ENCODE peak calls at places on chromosomes 13 and 19, in four cellular contexts. E is NCI-H774, J is HAP-1, O is stomach. D is an unnamed sample.

GRCh38 chr19:16386619-16387240 is 62.1 kb downstream of the KLF2 start:
- DNase-seq in E (peak), J (peak), O (peak), D (peak)

GRCh38 chr13:114132419-114133121 is at the start of gene RASA3:
- DNase-seq in E (peak), J (peak), O (peak), D (peak)

GRCh38 chr13:86846501-86846900 is 824.7 kb upstream of the SLITRK5 start:
- DNase-seq in E (no peak), J (no peak), O (no peak), D (no peak)

GRCh38 chr19:17086129-17086528 is 10.6 kb downstream of the MYO9B start:
- DNase-seq in E (no peak), J (no peak), O (no peak), D (no peak)

GRCh38 chr19:52922841-52923781 is at the start of gene ZNF888:
- DNase-seq in E (peak), J (peak), O (peak), D (peak)

GRCh38 chr13:76820759-76821158 is 65.4 kb downstream of the KCTD12 start:
- DNase-seq in E (no peak), J (no peak), O (no peak), D (no peak)

GRCh38 chr13:35468195-35468594 is 8.3 kb downstream of the MAB21L1 start:
- DNase-seq in E (no peak), J (no peak), O (no peak), D (no peak)

GRCh38 chr19:29454109-29454508 is 71.7 kb upstream of the VSTM2B start:
- DNase-seq in E (no peak), J (no peak), O (no peak), D (no peak)

GRCh38 chr13:44904982-44905381 is 84.3 kb downstream of the NUFIP1 start:
- DNase-seq in E (no peak), J (peak), O (peak), D (no peak)

GRCh38 chr13:113660066-113660465 is 2.1 kb upstream of the ATP4B start:
- DNase-seq in E (no peak), J (no peak), O (peak), D (no peak)